ENCODE peak calls at places on chromosomes 13 and 19, in six cellular contexts. Z, F, B, N, U and C are unnamed samples. For H3K27me3, the result is how much of the 10 kb centered on the place peaks cover.

GRCh38 chr13:40994581-40995230 is 24.4 kb downstream of the ELF1 start:
- DNase-seq in B (no peak), U (no peak), Z (no peak), N (no peak), F (no peak), C (no peak)

GRCh38 chr13:39692650-39693438 is 37.4 kb downstream of the COG6 start:
- DNase-seq in Z (no peak), F (no peak), B (no peak), N (no peak), U (no peak), C (no peak)

GRCh38 chr13:27926644-27927434 is 7.0 kb downstream of the PDX1 start:
- DNase-seq in U (no peak), B (no peak), Z (no peak), F (no peak), N (no peak), C (no peak)

GRCh38 chr13:46551410-46552301 is 1.3 kb upstream of the LRCH1 start:
- DNase-seq in B (peak), N (peak), F (peak), U (peak), Z (peak), C (no peak)

GRCh38 chr13:107665926-107666458 is 549.3 kb downstream of the LIG4 start:
- DNase-seq in B (no peak), F (no peak), Z (no peak), N (no peak), U (no peak), C (no peak)

GRCh38 chr13:30832845-30833332 is 73.2 kb upstream of the MEDAG start:
- DNase-seq in U (peak), F (no peak), B (no peak), Z (no peak), N (no peak), C (no peak)

GRCh38 chr13:113552079-113552478 is 32.5 kb upstream of the TFDP1 start:
- DNase-seq in U (no peak), B (peak), F (no peak), N (no peak), Z (no peak), C (no peak)

GRCh38 chr13:72437458-72437857 is 290.0 kb downstream of the MZT1 start:
- DNase-seq in N (no peak), U (no peak), Z (no peak), B (no peak), F (no peak), C (peak)

GRCh38 chr13:113562085-113562749 is 22.3 kb upstream of the TFDP1 start:
- DNase-seq in N (no peak), F (peak), Z (no peak), B (peak), U (peak), C (peak)

GRCh38 chr19:46715620-46716012 is 1.3 kb downstream of the PRKD2 start:
- DNase-seq in Z (no peak), F (no peak), B (no peak), U (no peak), N (no peak), C (no peak)

GRCh38 chr13:42548731-42549554 is 25.0 kb upstream of the TNFSF11 start:
- DNase-seq in Z (no peak), F (no peak), U (no peak), B (no peak), N (no peak), C (no peak)

GRCh38 chr19:4911786-4912672 is 2.7 kb downstream of the UHRF1 start:
- DNase-seq in Z (peak), U (peak), F (peak), N (peak), B (peak), C (peak)

GRCh38 chr13:102597029-102598015 is 536 bp downstream of the TPP2 start:
- DNase-seq in N (no peak), U (peak), B (peak), Z (no peak), F (no peak), C (no peak)

GRCh38 chr13:62653371-62653770 is 1237.7 kb upstream of the PCDH20 start:
- DNase-seq in Z (no peak), U (no peak), N (no peak), F (no peak), B (no peak), C (no peak)

GRCh38 chr13:101065314-101065713 is 351.0 kb downstream of the NALCN start:
- DNase-seq in U (no peak), Z (no peak), B (no peak), N (no peak), F (no peak), C (no peak)

GRCh38 chr19:10141973-10142372 is 22.3 kb upstream of the EIF3G start:
- DNase-seq in U (no peak), B (no peak), N (no peak), F (no peak), Z (no peak), C (no peak)

GRCh38 chr19:7965921-7966665 is 22.6 kb upstream of the TIMM44 start:
- DNase-seq in Z (no peak), B (no peak), N (no peak), U (no peak), F (no peak), C (no peak)

GRCh38 chr19:41310031-41310831 is at the start of gene CCDC97:
- DNase-seq in Z (no peak), N (peak), F (peak), U (peak), B (peak), C (peak)

GRCh38 chr13:51004918-51005460 is 95.4 kb downstream of the RNASEH2B start:
- DNase-seq in F (no peak), N (no peak), B (no peak), U (no peak), Z (no peak), C (no peak)

GRCh38 chr13:84870190-84870589 is 929.0 kb downstream of the SLITRK6 start:
- DNase-seq in U (no peak), Z (no peak), B (no peak), N (no peak), F (no peak), C (no peak)

GRCh38 chr13:34971473-34971872 is 29.4 kb downstream of the NBEA start:
- DNase-seq in Z (no peak), U (no peak), N (no peak), B (no peak), F (no peak), C (no peak)

GRCh38 chr13:47117268-47117667 is 220.4 kb upstream of the HTR2A start:
- DNase-seq in N (no peak), F (no peak), Z (no peak), U (no peak), B (no peak), C (peak)

GRCh38 chr13:28267495-28267894 is 129.2 kb downstream of the PAN3 start:
- DNase-seq in F (no peak), U (no peak), N (no peak), Z (no peak), B (no peak), C (no peak)

GRCh38 chr13:101829484-101829883 is 377.0 kb downstream of the ITGBL1 start:
- DNase-seq in U (no peak), F (no peak), Z (no peak), B (no peak), N (no peak), C (no peak)

GRCh38 chr13:31424130-31424729 is 224.5 kb downstream of the B3GLCT start:
- DNase-seq in Z (peak), N (peak), U (peak), F (peak), B (peak), C (peak)

GRCh38 chr13:35855531-35856019 is 275.6 kb downstream of the DCLK1 start:
- DNase-seq in Z (no peak), F (no peak), B (no peak), N (no peak), U (no peak), C (no peak)

GRCh38 chr19:6062274-6062673 is 48.0 kb downstream of the RFX2 start:
- DNase-seq in B (no peak), Z (peak), F (no peak), U (no peak), N (no peak), C (no peak)

GRCh38 chr13:50476579-50476978 is 366.9 kb downstream of the DLEU7 start:
- DNase-seq in U (no peak), Z (no peak), N (no peak), F (no peak), B (no peak), C (no peak)

GRCh38 chr13:42039946-42040729 is 8.3 kb upstream of the DGKH start:
- DNase-seq in B (peak), N (peak), U (peak), F (peak), Z (peak), C (peak)

GRCh38 chr13:73248154-73248553 is 189.3 kb downstream of the KLF5 start:
- DNase-seq in B (no peak), U (no peak), N (no peak), F (no peak), Z (no peak), C (no peak)

GRCh38 chr13:50322006-50322405 is 306.8 kb downstream of the KCNRG start:
- DNase-seq in N (no peak), B (no peak), U (no peak), F (no peak), Z (no peak), C (no peak)

GRCh38 chr19:44643605-44644390 is at the start of gene PVR:
- DNase-seq in U (peak), N (peak), F (peak), Z (peak), B (peak), C (no peak)

GRCh38 chr19:29671393-29672076 is 6.3 kb downstream of the PLEKHF1 start:
- DNase-seq in N (peak), Z (peak), F (peak), U (no peak), B (no peak), C (no peak)

GRCh38 chr19:7230826-7231225 is 63.4 kb downstream of the INSR start:
- DNase-seq in F (no peak), N (peak), Z (no peak), B (no peak), U (no peak), C (no peak)

GRCh38 chr19:29263305-29264080 is 50.5 kb upstream of the UQCRFS1 start:
- DNase-seq in Z (no peak), B (peak), U (peak), F (peak), N (peak), C (no peak)

GRCh38 chr19:51799998-51800848 is 5.3 kb downstream of the FPR3 start:
- DNase-seq in N (no peak), F (no peak), U (no peak), Z (no peak), B (no peak), C (no peak)

GRCh38 chr13:110912651-110913051 is 2.2 kb downstream of the ANKRD10 start:
- DNase-seq in N (peak), B (no peak), Z (no peak), F (no peak), U (peak), C (no peak)

GRCh38 chr13:24734951-24735350 is 29.0 kb upstream of the RNF17 start:
- DNase-seq in F (no peak), U (no peak), Z (no peak), N (no peak), B (no peak), C (no peak)

DNA sequence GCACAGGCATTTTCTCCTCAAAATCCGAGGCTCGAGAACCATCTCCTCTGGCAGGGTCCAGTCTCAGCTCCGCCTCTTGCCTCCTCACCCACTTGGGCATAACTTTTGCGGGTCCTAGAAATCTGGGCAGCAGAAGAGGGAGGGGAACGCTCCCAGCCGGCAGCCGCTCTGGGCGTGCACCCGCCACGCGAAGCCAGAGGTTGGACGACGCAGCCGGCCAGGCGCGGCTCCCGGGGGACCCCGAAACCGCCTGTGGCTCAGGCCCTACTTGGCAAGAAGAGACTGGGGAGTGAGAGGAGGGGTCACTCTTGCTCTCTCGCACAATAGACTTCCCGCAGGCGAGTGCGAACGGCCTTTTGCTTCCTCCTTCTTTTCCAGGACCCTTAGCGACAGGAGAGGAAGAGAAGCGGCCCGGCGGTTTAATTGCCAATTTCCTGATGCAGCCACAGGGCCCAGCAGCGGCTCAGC is 6.0 kb upstream of the SOX1 start:
- DNase-seq in B (no peak), U (no peak), F (no peak), N (no peak), Z (no peak), C (no peak)
- H3K27me3 ChIP-seq in B (half or more), U (half or more), F (under half), N (half or more), Z (under half), C (half or more)

GRCh38 chr19:34321735-34322134 is 43.3 kb upstream of the GPI start:
- DNase-seq in B (no peak), N (no peak), U (no peak), Z (no peak), F (no peak), C (no peak)

GRCh38 chr19:34317311-34317927 is 47.6 kb upstream of the GPI start:
- DNase-seq in Z (no peak), B (no peak), F (peak), N (peak), U (no peak), C (no peak)

GRCh38 chr19:34319230-34319585 is 45.8 kb upstream of the GPI start:
- DNase-seq in U (no peak), F (no peak), Z (no peak), N (no peak), B (no peak), C (no peak)

GRCh38 chr19:34319785-34320184 is 45.2 kb upstream of the GPI start:
- DNase-seq in F (no peak), Z (peak), N (peak), U (no peak), B (no peak), C (no peak)

GRCh38 chr19:34320277-34320676 is 44.7 kb upstream of the GPI start:
- DNase-seq in Z (no peak), F (no peak), B (no peak), N (no peak), U (no peak), C (no peak)
- H3K27ac ChIP-seq in Z (peak), F (no peak), B (no peak), N (peak), U (no peak), C (peak)

GRCh38 chr19:2268480-2268830 is 12.2 kb upstream of the JSRP1 start:
- DNase-seq in U (no peak), F (no peak), Z (no peak), B (no peak), N (no peak), C (no peak)
- H3K4me3 ChIP-seq in U (peak), F (peak), Z (peak), B (peak), N (peak), C (no peak)

GRCh38 chr19:13050274-13050673 is 52.4 kb downstream of the LYL1 start:
- DNase-seq in B (no peak), N (no peak), F (no peak), U (no peak), Z (no peak), C (no peak)

GRCh38 chr19:13045812-13046211 is 50.5 kb downstream of the NFIX start:
- DNase-seq in Z (no peak), F (no peak), U (no peak), B (no peak), N (no peak), C (no peak)

GRCh38 chr19:13044160-13044853 is 49.0 kb downstream of the NFIX start:
- DNase-seq in F (no peak), U (no peak), B (no peak), Z (no peak), N (no peak), C (no peak)

GRCh38 chr19:13043285-13043684 is 48.0 kb downstream of the NFIX start:
- DNase-seq in B (no peak), Z (no peak), U (no peak), F (no peak), N (peak), C (no peak)

GRCh38 chr19:13047374-13047773 is 52.1 kb downstream of the NFIX start:
- DNase-seq in U (no peak), F (no peak), Z (no peak), N (no peak), B (no peak), C (no peak)
- H3K27me3 ChIP-seq in U (half or more), F (under half), Z (under half), N (under half), B (under half), C (under half)

GRCh38 chr19:49167857-49168409 is 10.3 kb downstream of the TRPM4 start:
- DNase-seq in N (no peak), F (no peak), Z (no peak), U (no peak), B (no peak), C (no peak)
- H3K27ac ChIP-seq in N (no peak), F (no peak), Z (no peak), U (no peak), B (no peak), C (no peak)

GRCh38 chr19:37466798-37467607 is at the start of gene ZNF569:
- DNase-seq in U (peak), N (peak), Z (peak), F (peak), B (peak), C (peak)
- H3K4me3 ChIP-seq in U (peak), N (peak), Z (peak), F (peak), B (peak), C (peak)

GRCh38 chr19:54630784-54631183 is 500 bp downstream of the LILRB1 start:
- DNase-seq in Z (no peak), F (no peak), N (no peak), U (no peak), B (no peak), C (no peak)
- H3K27me3 ChIP-seq in Z (under half), F (under half), N (under half), U (under half), B (under half), C (under half)

DNA sequence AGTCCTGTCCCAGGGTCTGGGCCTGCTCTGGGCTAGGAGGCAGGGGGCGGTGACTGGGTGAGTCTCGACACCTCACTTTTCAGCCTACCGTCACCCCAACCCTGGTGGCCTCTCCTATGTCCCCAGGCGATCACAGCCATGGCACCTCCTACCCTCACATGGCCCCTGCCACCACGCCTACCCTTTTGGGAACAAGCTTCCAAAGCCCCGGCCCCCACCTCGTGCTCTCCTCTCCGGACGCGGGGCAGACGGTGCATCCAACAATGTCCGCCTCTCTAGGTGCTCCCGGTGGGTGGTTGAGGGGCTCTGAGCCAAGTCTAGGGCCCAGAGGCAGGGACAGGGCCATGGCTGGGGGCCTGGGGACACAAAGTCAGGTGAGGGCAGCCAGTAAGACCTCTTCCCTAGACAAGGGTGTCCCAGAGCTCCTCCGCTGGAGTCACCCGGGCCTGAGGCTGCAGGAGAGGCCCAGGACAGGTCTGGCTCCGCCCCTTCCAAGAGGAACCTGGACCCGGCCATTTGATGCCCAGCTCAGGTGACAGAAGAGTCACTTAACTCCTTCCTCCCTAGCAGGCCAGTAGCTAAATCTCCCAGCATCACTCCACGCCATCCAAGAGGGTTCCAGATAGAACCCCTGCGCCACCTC is at the start of gene SYNE4:
- DNase-seq in U (peak), Z (no peak), B (peak), F (no peak), N (no peak), C (no peak)
- H3K27ac ChIP-seq in U (no peak), Z (no peak), B (peak), F (peak), N (no peak), C (peak)

DNA sequence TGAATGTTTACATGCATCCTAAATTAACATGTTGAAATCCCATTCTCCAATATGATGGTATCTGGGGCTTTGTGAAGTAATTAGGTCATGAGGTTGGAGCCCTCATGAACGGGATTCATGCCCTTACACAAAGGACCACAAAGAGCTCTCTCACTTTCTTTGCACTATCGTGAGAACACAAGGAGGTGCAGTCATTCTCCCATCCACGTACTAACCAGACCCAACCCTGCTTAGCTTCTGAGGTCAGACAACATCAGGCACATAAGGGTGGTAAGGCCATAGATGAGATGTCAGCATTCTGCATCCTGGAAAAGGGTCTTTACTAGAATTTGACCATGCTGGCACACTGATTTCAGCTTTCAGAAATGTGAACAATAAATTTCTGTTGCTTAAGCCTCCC is 1211.9 kb upstream of the MIR17HG start:
- DNase-seq in U (no peak), F (no peak), N (no peak), B (no peak), Z (no peak), C (no peak)
- H3K4me3 ChIP-seq in U (no peak), F (no peak), N (no peak), B (no peak), Z (no peak), C (no peak)